ENCODE peak calls at places on chromosomes 11 and 22, in four cellular contexts. A, I, L and G are unnamed samples.

GRCh38 chr11:13917269-13917668 is 45.3 kb upstream of the SPON1 start:
- DNase-seq in A (no peak), L (no peak), I (no peak), G (no peak)

GRCh38 chr22:43389227-43389836 is 22.5 kb upstream of the MPPED1 start:
- DNase-seq in A (no peak), I (no peak), L (no peak), G (no peak)

GRCh38 chr22:28978863-28979799 is 82.5 kb downstream of the C22orf31 start:
- DNase-seq in A (no peak), L (no peak), I (no peak), G (no peak)

GRCh38 chr11:119103793-119104192 is 2.1 kb upstream of the DPAGT1 start:
- DNase-seq in A (no peak), L (no peak), I (no peak), G (no peak)

GRCh38 chr11:96033054-96033453 is 109.1 kb upstream of the MTMR2 start:
- DNase-seq in A (no peak), L (no peak), I (no peak), G (no peak)

GRCh38 chr11:116641561-116642045 is 131.2 kb downstream of the BUD13 start:
- DNase-seq in I (peak; percentile 7), A (no peak), L (peak; percentile 72), G (peak; percentile 71)

GRCh38 chr22:44359496-44360110 is 46.9 kb upstream of the SHISAL1 start:
- DNase-seq in A (no peak), I (no peak), L (no peak), G (no peak)

GRCh38 chr11:1482581-1483444 is 3.8 kb downstream of the MOB2 start:
- DNase-seq in I (no peak), L (no peak), A (no peak), G (no peak)

GRCh38 chr11:73759520-73760065 is 1.3 kb downstream of the RAB6A start:
- DNase-seq in A (no peak), L (no peak), I (peak; percentile 44), G (no peak)

GRCh38 chr22:38262051-38262795 is 10.6 kb downstream of the TMEM184B start:
- DNase-seq in I (no peak), A (no peak), L (no peak), G (peak; percentile 73)

GRCh38 chr11:65501530-65502273 is 2.9 kb downstream of the MALAT1 start:
- DNase-seq in L (no peak), A (no peak), I (peak; percentile 63), G (no peak)

GRCh38 chr11:123510579-123510905 is 80.5 kb downstream of the GRAMD1B start:
- DNase-seq in I (no peak), L (no peak), A (no peak), G (no peak)

GRCh38 chr22:37274380-37274862 is 7.9 kb upstream of the CYTH4 start:
- DNase-seq in I (no peak), A (no peak), L (no peak), G (peak; percentile 77)

GRCh38 chr22:23591203-23591791 is 11.2 kb upstream of the IGLL1 start:
- DNase-seq in I (peak; percentile 40), A (peak; percentile 53), L (peak; percentile 87), G (peak; percentile 74)
- TF ChIP-seq CTCF in I (peak; percentile 81), A (peak; percentile 88), L (peak; percentile 95), G (peak; percentile 81)

GRCh38 chr22:49738566-49738965 is 89.1 kb downstream of the BRD1 start:
- DNase-seq in I (no peak), L (no peak), A (no peak), G (no peak)
- TF ChIP-seq CTCF in I (no peak), L (no peak), A (no peak), G (no peak)

DNA sequence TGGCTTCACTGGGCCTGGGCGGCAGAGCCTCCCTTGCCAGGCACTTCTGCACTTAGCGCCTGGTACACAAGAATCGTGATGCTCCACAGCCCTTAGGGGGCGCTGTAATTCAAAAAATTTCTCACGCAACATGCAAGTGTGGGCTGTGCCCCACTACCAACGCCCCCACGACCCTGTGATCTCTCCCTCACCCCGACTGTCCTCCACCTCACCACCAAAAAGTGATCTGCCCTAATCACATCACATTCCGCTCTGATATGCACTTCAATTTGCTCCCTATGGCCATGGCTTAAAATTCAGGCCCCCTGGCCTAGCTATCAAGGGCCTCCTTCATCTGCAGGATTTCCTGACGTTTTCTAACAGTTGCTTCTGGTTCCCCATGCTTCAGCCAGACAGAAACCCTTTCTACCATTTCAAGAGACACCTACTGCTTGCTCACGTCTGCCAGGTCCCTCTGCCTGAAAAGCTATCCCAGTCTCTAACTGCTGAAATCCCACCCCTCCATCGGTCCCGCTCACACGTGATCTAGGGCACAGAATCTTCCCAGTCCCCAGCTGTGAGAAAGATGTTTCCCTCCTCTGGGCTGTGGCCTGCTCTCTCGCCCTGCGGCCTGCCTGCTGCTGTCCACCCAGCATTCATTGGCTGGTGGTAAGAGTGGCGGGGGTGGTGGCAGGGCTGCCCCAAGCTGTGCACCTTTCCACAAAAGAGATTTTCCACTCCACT is 27.9 kb upstream of the LRRC32 start:
- DNase-seq in I (no peak), L (no peak), A (no peak), G (no peak)
- TF ChIP-seq CTCF in I (peak; percentile 16), L (peak; percentile 50), A (no peak), G (peak; percentile 27)

GRCh38 chr22:24937114-24937513 is 9.4 kb downstream of the LHFPL7 start:
- DNase-seq in L (no peak), I (no peak), A (no peak), G (no peak)
- TF ChIP-seq CTCF in L (peak; percentile 11), I (peak; percentile 29), A (no peak), G (peak; percentile 21)